ENCODE peak calls at places on chromosomes 2 and 18, in eight cellular contexts. X, U, N, K, C, E, V and Q are unnamed samples.

GRCh38 chr2:185919155-185919554 is 180.6 kb downstream of the FSIP2 start:
- DNase-seq in X (peak), U (no peak), N (no peak), K (no peak), C (no peak), E (no peak), V (no peak), Q (no peak)

GRCh38 chr2:219919506-219919905 is 292.1 kb downstream of the SLC4A3 start:
- DNase-seq in X (no peak), U (no peak), N (no peak), K (no peak), C (no peak), E (no peak), V (no peak), Q (peak)

GRCh38 chr2:13581471-13581870 is 864.7 kb downstream of the TRIB2 start:
- DNase-seq in X (no peak), U (peak), N (no peak), K (no peak), C (no peak), E (no peak), V (no peak), Q (peak)

GRCh38 chr2:132465917-132466316 is 49.3 kb downstream of the GPR39 start:
- DNase-seq in X (no peak), U (no peak), N (no peak), K (no peak), C (no peak), E (no peak), V (no peak), Q (no peak)

GRCh38 chr2:170365686-170366085 is 187.7 kb downstream of the MYO3B start:
- DNase-seq in X (no peak), U (no peak), N (no peak), K (no peak), C (no peak), E (no peak), V (no peak), Q (no peak)

GRCh38 chr2:68250652-68251186 is 1.6 kb downstream of the PPP3R1 start:
- DNase-seq in X (no peak), U (no peak), N (no peak), K (no peak), C (no peak), E (no peak), V (no peak), Q (no peak)

GRCh38 chr2:174951746-174952145 is 53.4 kb downstream of the CHN1 start:
- DNase-seq in X (peak), U (no peak), N (no peak), K (no peak), C (no peak), E (peak), V (no peak), Q (no peak)

GRCh38 chr2:235709124-235709813 is 215.4 kb downstream of the AGAP1 start:
- DNase-seq in X (peak), U (no peak), N (no peak), K (no peak), C (no peak), E (no peak), V (no peak), Q (no peak)

GRCh38 chr18:60888225-60888624 is 445.0 kb upstream of the CDH20 start:
- DNase-seq in X (no peak), U (no peak), N (no peak), K (no peak), C (no peak), E (no peak), V (no peak), Q (no peak)

GRCh38 chr2:8539743-8540551 is 141.9 kb upstream of the ID2 start:
- DNase-seq in X (no peak), U (no peak), N (no peak), K (no peak), C (no peak), E (no peak), V (no peak), Q (peak)

GRCh38 chr2:53508667-53509066 is 258.9 kb upstream of the CHAC2 start:
- DNase-seq in X (no peak), U (no peak), N (peak), K (no peak), C (no peak), E (no peak), V (no peak), Q (peak)

GRCh38 chr2:88554189-88554588 is 73.1 kb downstream of the EIF2AK3 start:
- DNase-seq in X (no peak), U (peak), N (peak), K (peak), C (no peak), E (no peak), V (no peak), Q (peak)

GRCh38 chr2:105760639-105761337 is 16.1 kb downstream of the NCK2 start:
- DNase-seq in X (no peak), U (no peak), N (no peak), K (no peak), C (no peak), E (no peak), V (no peak), Q (no peak)

GRCh38 chr2:144432921-144433320 is 87.0 kb downstream of the ZEB2 start:
- DNase-seq in X (no peak), U (no peak), N (no peak), K (no peak), C (no peak), E (no peak), V (no peak), Q (no peak)

GRCh38 chr18:58493516-58494253 is 135.2 kb downstream of the ALPK2 start:
- DNase-seq in X (peak), U (peak), N (peak), K (peak), C (peak), E (peak), V (peak), Q (peak)

GRCh38 chr18:23574611-23575308 is 11.5 kb downstream of the NPC1 start:
- DNase-seq in X (no peak), U (no peak), N (no peak), K (no peak), C (no peak), E (no peak), V (no peak), Q (no peak)

GRCh38 chr2:156986339-156986988 is 271.0 kb upstream of the GALNT5 start:
- DNase-seq in X (no peak), U (no peak), N (peak), K (no peak), C (no peak), E (no peak), V (no peak), Q (peak)